ENCODE peak calls at places on chromosomes 11 and 22, in seven cellular contexts. One of them, this sample, is unnamed. For H3K4me1 and H3K36me3, the result is how much of the 10 kb centered on the place peaks cover.

GRCh38 chr11:12524865-12525264 is 147.5 kb downstream of the PARVA start:
- DNase-seq in hepatocyte: no peak
- DNase-seq in stomach: no peak
- DNase-seq in CD8-positive, alpha-beta T cell: no peak
- DNase-seq in MM.1S: no peak
- DNase-seq in mammary epithelial cell: no peak
- DNase-seq in mesendoderm: no peak
- DNase-seq in this sample: no peak

GRCh38 chr11:125593113-125593761 is 585 bp downstream of the STT3A start:
- DNase-seq in MM.1S: peak
- DNase-seq in hepatocyte: peak
- DNase-seq in stomach: no peak
- DNase-seq in CD8-positive, alpha-beta T cell: no peak
- DNase-seq in mammary epithelial cell: peak
- DNase-seq in mesendoderm: no peak
- DNase-seq in this sample: no peak

GRCh38 chr22:43994416-43994815 is 29.7 kb upstream of the PARVB start:
- DNase-seq in CD8-positive, alpha-beta T cell: no peak
- DNase-seq in mesendoderm: no peak
- DNase-seq in hepatocyte: no peak
- DNase-seq in mammary epithelial cell: no peak
- DNase-seq in MM.1S: no peak
- DNase-seq in stomach: no peak
- DNase-seq in this sample: peak

GRCh38 chr11:128889657-128890213 is 1.4 kb upstream of the KCNJ5 start:
- DNase-seq in mesendoderm: no peak
- DNase-seq in mammary epithelial cell: no peak
- DNase-seq in MM.1S: no peak
- DNase-seq in CD8-positive, alpha-beta T cell: no peak
- DNase-seq in stomach: no peak
- DNase-seq in hepatocyte: no peak
- DNase-seq in this sample: no peak

GRCh38 chr11:80144932-80145612 is 704.2 kb upstream of the TENM4 start:
- DNase-seq in stomach: no peak
- DNase-seq in CD8-positive, alpha-beta T cell: no peak
- DNase-seq in mammary epithelial cell: no peak
- DNase-seq in MM.1S: no peak
- DNase-seq in mesendoderm: no peak
- DNase-seq in hepatocyte: no peak
- DNase-seq in this sample: no peak

GRCh38 chr11:67270256-67271211 is 4.3 kb downstream of the GRK2 start:
- DNase-seq in MM.1S: no peak
- DNase-seq in CD8-positive, alpha-beta T cell: no peak
- DNase-seq in mesendoderm: peak
- DNase-seq in hepatocyte: no peak
- DNase-seq in stomach: no peak
- DNase-seq in mammary epithelial cell: no peak
- DNase-seq in this sample: peak

GRCh38 chr22:32631507-32632245 is 157.1 kb downstream of the FBXO7 start:
- DNase-seq in MM.1S: no peak
- DNase-seq in CD8-positive, alpha-beta T cell: no peak
- DNase-seq in stomach: no peak
- DNase-seq in hepatocyte: no peak
- DNase-seq in mammary epithelial cell: no peak
- DNase-seq in mesendoderm: no peak
- DNase-seq in this sample: no peak

GRCh38 chr11:113673566-113674396 is 32.3 kb downstream of the TMPRSS5 start:
- DNase-seq in mesendoderm: no peak
- DNase-seq in MM.1S: no peak
- DNase-seq in stomach: no peak
- DNase-seq in CD8-positive, alpha-beta T cell: no peak
- DNase-seq in hepatocyte: no peak
- DNase-seq in mammary epithelial cell: no peak
- DNase-seq in this sample: no peak

GRCh38 chr11:118194835-118195627 is 18.6 kb upstream of the SCN2B start:
- DNase-seq in hepatocyte: peak
- DNase-seq in CD8-positive, alpha-beta T cell: no peak
- DNase-seq in mammary epithelial cell: peak
- DNase-seq in MM.1S: no peak
- DNase-seq in mesendoderm: peak
- DNase-seq in stomach: peak
- DNase-seq in this sample: peak

GRCh38 chr11:44621140-44621681 is 55.7 kb downstream of the CD82 start:
- DNase-seq in stomach: peak
- DNase-seq in CD8-positive, alpha-beta T cell: peak
- DNase-seq in MM.1S: peak
- DNase-seq in mammary epithelial cell: no peak
- DNase-seq in hepatocyte: peak
- DNase-seq in mesendoderm: peak
- DNase-seq in this sample: peak

GRCh38 chr22:48223488-48224190 is 1461.2 kb downstream of the TBC1D22A start:
- DNase-seq in stomach: no peak
- DNase-seq in mesendoderm: no peak
- DNase-seq in mammary epithelial cell: no peak
- DNase-seq in CD8-positive, alpha-beta T cell: no peak
- DNase-seq in hepatocyte: no peak
- DNase-seq in MM.1S: no peak
- DNase-seq in this sample: no peak

GRCh38 chr22:37077802-37078448 is 26.4 kb downstream of the KCTD17 start:
- DNase-seq in mammary epithelial cell: peak
- DNase-seq in CD8-positive, alpha-beta T cell: peak
- DNase-seq in MM.1S: peak
- DNase-seq in hepatocyte: peak
- DNase-seq in stomach: peak
- DNase-seq in mesendoderm: peak
- DNase-seq in this sample: peak

GRCh38 chr22:47059701-47060161 is 297.3 kb downstream of the TBC1D22A start:
- DNase-seq in mesendoderm: no peak
- DNase-seq in stomach: no peak
- DNase-seq in CD8-positive, alpha-beta T cell: no peak
- DNase-seq in hepatocyte: no peak
- DNase-seq in mammary epithelial cell: peak
- DNase-seq in MM.1S: no peak
- DNase-seq in this sample: peak

GRCh38 chr11:19216709-19217374 is 15.1 kb upstream of the CSRP3 start:
- DNase-seq in CD8-positive, alpha-beta T cell: no peak
- DNase-seq in MM.1S: no peak
- DNase-seq in mammary epithelial cell: peak
- DNase-seq in stomach: no peak
- DNase-seq in hepatocyte: no peak
- DNase-seq in mesendoderm: no peak
- DNase-seq in this sample: no peak

DNA sequence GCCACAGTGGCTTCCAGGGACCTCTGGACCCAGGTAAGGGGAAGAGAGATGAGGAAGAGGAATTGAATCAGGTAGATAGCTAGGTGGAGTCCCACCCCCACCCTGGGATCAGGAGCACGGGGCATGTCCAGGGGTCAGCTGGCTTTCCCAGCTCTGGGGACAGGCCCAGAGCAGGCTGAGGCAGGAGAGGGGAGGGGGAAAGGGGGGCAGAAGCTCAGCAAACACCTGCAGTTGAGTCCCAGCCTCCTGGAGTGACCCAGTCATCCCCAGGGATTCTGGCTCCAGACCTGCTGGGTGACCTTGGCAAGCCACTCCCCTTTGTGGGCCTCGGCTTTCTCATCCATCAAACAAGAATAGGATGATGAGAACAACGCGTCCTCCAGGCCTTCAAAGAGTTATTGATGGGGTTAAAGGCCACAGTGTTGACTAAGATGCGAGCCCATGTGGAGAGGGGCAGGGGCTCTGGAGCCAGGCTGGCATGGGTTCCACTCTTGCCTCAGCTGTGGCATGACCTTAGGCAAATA is 16.0 kb downstream of the STARD10 start:
- DNase-seq in hepatocyte: peak
- DNase-seq in mammary epithelial cell: no peak
- DNase-seq in mesendoderm: no peak
- DNase-seq in CD8-positive, alpha-beta T cell: no peak
- DNase-seq in MM.1S: no peak
- DNase-seq in stomach: peak
- DNase-seq in this sample: no peak
- H3K4me1 ChIP-seq in hepatocyte: half or more
- H3K4me1 ChIP-seq in mammary epithelial cell: under half
- H3K4me1 ChIP-seq in mesendoderm: under half
- H3K4me1 ChIP-seq in CD8-positive, alpha-beta T cell: under half
- H3K4me1 ChIP-seq in MM.1S: under half
- H3K4me1 ChIP-seq in stomach: half or more
- H3K4me1 ChIP-seq in this sample: under half

DNA sequence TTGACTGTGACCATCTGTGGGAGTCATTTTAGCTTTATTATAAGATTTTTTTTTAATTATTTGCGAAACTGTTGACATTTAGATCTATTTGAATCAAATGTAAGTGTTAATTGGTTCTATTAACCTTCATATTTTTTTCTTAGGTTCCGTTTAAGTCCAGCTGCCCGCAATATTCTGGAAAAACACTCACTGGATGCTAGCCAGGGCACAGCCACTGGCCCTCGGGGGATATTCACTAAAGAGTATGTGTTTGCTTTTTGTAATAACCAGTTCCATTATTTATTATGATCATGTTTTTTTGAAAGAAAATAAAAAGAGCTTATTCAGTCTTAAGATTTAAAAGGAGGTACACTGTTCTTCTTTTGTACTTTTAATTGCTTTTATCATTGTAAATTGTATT is 43.9 kb downstream of the PDHX start:
- DNase-seq in MM.1S: no peak
- DNase-seq in hepatocyte: no peak
- DNase-seq in mammary epithelial cell: no peak
- DNase-seq in stomach: no peak
- DNase-seq in mesendoderm: no peak
- DNase-seq in CD8-positive, alpha-beta T cell: no peak
- DNase-seq in this sample: no peak
- H3K36me3 ChIP-seq in MM.1S: under half
- H3K36me3 ChIP-seq in hepatocyte: under half
- H3K36me3 ChIP-seq in mammary epithelial cell: under half
- H3K36me3 ChIP-seq in stomach: under half
- H3K36me3 ChIP-seq in mesendoderm: under half
- H3K36me3 ChIP-seq in CD8-positive, alpha-beta T cell: under half
- H3K36me3 ChIP-seq in this sample: under half

GRCh38 chr11:120186408-120186798 is 24.4 kb upstream of the OAF start:
- DNase-seq in MM.1S: no peak
- DNase-seq in stomach: no peak
- DNase-seq in hepatocyte: no peak
- DNase-seq in CD8-positive, alpha-beta T cell: no peak
- DNase-seq in mammary epithelial cell: no peak
- DNase-seq in mesendoderm: no peak
- DNase-seq in this sample: peak

GRCh38 chr11:120184946-120185677 is 25.7 kb upstream of the OAF start:
- DNase-seq in hepatocyte: peak
- DNase-seq in mesendoderm: no peak
- DNase-seq in CD8-positive, alpha-beta T cell: no peak
- DNase-seq in stomach: peak
- DNase-seq in MM.1S: no peak
- DNase-seq in mammary epithelial cell: no peak
- DNase-seq in this sample: peak

GRCh38 chr11:120185678-120186407 is 25.0 kb upstream of the OAF start:
- DNase-seq in CD8-positive, alpha-beta T cell: no peak
- DNase-seq in hepatocyte: peak
- DNase-seq in MM.1S: no peak
- DNase-seq in stomach: peak
- DNase-seq in mammary epithelial cell: no peak
- DNase-seq in mesendoderm: no peak
- DNase-seq in this sample: no peak

GRCh38 chr11:120188371-120188770 is 22.5 kb upstream of the OAF start:
- DNase-seq in mesendoderm: no peak
- DNase-seq in mammary epithelial cell: no peak
- DNase-seq in hepatocyte: no peak
- DNase-seq in stomach: no peak
- DNase-seq in CD8-positive, alpha-beta T cell: no peak
- DNase-seq in MM.1S: no peak
- DNase-seq in this sample: peak

DNA sequence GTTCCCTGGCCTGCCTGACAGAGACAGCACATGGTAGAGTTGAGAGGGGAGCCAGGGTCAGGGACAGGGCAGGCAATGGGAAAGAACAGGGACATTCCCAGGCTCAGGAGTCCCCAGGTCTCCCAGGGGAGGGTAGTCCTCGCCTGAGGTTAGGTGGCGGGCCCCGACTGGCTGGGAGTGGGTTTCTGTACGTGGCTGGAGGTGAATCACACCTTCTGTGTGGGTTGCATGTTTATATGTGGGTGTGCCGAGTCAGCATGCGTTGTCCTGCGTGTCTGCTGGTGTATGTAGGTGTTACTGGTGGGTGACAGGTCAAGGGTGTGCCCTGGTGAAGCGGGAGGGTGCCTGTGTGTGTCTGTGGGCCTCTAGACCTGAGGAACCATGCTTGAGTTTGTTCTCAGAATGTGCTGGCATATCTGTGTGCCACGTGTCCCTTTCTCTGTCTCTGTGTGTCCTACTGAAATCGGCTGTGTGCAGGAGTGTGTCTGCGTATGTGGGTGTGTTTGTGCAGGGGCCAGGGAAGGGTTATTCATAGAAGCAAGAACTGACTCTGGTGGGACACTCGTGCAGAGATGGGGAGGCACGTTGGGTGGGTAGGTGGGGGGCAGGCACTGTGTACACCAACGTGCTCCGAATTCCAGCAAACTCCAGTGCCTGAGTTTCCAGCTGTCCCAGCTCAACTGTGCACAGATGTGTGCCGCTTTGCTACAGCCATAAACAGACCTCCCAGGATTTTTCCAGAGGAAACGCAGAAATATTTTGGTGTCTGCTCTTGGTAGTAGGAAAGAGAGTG is 23.8 kb upstream of the OAF start:
- DNase-seq in stomach: peak
- DNase-seq in CD8-positive, alpha-beta T cell: no peak
- DNase-seq in mesendoderm: no peak
- DNase-seq in hepatocyte: peak
- DNase-seq in mammary epithelial cell: peak
- DNase-seq in MM.1S: no peak
- DNase-seq in this sample: peak
- H3K27ac ChIP-seq in stomach: peak
- H3K27ac ChIP-seq in CD8-positive, alpha-beta T cell: no peak
- H3K27ac ChIP-seq in mesendoderm: no peak
- H3K27ac ChIP-seq in hepatocyte: peak
- H3K27ac ChIP-seq in mammary epithelial cell: no peak
- H3K27ac ChIP-seq in MM.1S: no peak
- H3K27ac ChIP-seq in this sample: peak

DNA sequence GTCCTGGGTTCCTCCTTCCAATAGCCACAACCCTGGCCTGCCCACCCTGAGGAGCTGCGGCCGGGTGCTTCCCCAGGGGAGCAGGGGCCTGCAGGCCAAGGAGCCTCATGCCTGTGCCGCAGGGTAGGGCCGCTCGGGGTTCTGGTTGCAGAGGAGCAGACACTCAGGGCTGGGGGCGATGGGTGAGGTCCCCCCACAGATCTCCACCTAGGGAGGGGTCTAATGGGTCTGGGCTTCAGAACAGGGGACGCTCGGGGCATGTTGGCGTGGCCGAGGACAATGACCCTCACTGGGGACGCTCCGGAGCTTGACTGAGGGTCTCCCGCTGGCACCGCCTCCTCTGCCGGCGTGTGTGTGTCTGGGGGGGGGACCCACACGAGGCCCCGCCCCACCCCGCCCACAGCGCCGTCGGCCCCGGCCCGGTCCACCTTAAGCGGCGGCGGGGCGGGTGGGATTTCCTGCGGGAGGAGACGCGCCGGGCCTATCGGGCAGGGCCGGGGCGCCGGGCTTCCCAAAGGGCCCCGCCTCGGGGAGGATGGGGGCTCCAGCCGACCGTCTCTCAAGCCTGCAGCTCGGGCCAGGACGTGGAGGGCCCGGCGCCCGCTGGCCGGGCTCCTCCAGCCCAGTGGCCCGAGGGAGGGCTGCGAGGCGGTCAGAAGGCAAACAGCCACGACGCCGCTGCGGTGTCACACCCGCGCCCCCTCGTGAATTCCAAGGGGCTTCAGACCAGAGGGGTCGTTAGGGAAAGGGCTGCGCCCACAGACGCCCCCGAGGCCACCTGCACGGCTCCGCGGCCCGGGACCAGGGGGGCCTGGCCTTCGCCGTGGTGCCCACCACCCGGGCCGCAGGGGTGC is 638 bp upstream of the ZDHHC8 start:
- DNase-seq in stomach: peak
- DNase-seq in mesendoderm: peak
- DNase-seq in MM.1S: peak
- DNase-seq in hepatocyte: peak
- DNase-seq in mammary epithelial cell: peak
- DNase-seq in CD8-positive, alpha-beta T cell: peak
- DNase-seq in this sample: peak
- H3K4me1 ChIP-seq in stomach: under half
- H3K4me1 ChIP-seq in mesendoderm: under half
- H3K4me1 ChIP-seq in MM.1S: under half
- H3K4me1 ChIP-seq in hepatocyte: under half
- H3K4me1 ChIP-seq in mammary epithelial cell: under half
- H3K4me1 ChIP-seq in CD8-positive, alpha-beta T cell: under half
- H3K4me1 ChIP-seq in this sample: under half